ENCODE peak calls at places on chromosome 6, in six cellular contexts. T is cardiac muscle cell; F is CD8-positive, alpha-beta memory T cell; Q is stomach; S is heart left ventricle; K is IMR-90. W is an unnamed sample. For H3K4me1, the result is how much of the 10 kb centered on the place peaks cover.

GRCh38 chr6:137341721-137342195 is 122.6 kb upstream of the IFNGR1 start:
- DNase-seq in T (no peak), Q (peak), F (peak), S (no peak), K (no peak), W (no peak)

GRCh38 chr6:169885131-169885530 is 133.7 kb downstream of the ERMARD start:
- DNase-seq in K (no peak), S (no peak), T (no peak), Q (no peak), F (no peak), W (no peak)

GRCh38 chr6:111367393-111368088 is 115.5 kb downstream of the REV3L start:
- DNase-seq in Q (no peak), F (no peak), T (no peak), S (no peak), K (no peak), W (no peak)

GRCh38 chr6:136511921-136512320 is 38.3 kb downstream of the MAP7 start:
- DNase-seq in Q (peak), F (no peak), K (no peak), S (no peak), T (no peak), W (no peak)

GRCh38 chr6:168349718-168350117 is 30.1 kb upstream of the DACT2 start:
- DNase-seq in S (no peak), K (no peak), F (no peak), Q (no peak), T (no peak), W (no peak)

GRCh38 chr6:25456249-25456648 is 177.1 kb downstream of the CARMIL1 start:
- DNase-seq in F (no peak), K (no peak), T (no peak), Q (no peak), S (no peak), W (no peak)

GRCh38 chr6:36717871-36718540 is 20.4 kb downstream of the RAB44 start:
- DNase-seq in S (no peak), K (no peak), T (no peak), F (no peak), Q (no peak), W (no peak)

GRCh38 chr6:29965873-29966601 is 23.7 kb downstream of the HLA-A start:
- DNase-seq in K (peak), Q (peak), F (peak), S (peak), T (peak), W (peak)

GRCh38 chr6:160462551-160463109 is 114.5 kb downstream of the SLC22A3 start:
- DNase-seq in F (peak), T (no peak), S (no peak), Q (no peak), K (peak), W (no peak)

GRCh38 chr6:13300649-13301590 is 27.4 kb downstream of the TBC1D7 start:
- DNase-seq in K (no peak), T (no peak), S (no peak), F (no peak), Q (no peak), W (no peak)

GRCh38 chr6:27178001-27178730 is 69.3 kb upstream of the PRSS16 start:
- DNase-seq in T (peak), F (peak), S (peak), K (peak), Q (peak), W (peak)

GRCh38 chr6:144922120-144922722 is 637.1 kb downstream of the UTRN start:
- DNase-seq in Q (no peak), T (no peak), F (no peak), S (no peak), K (peak), W (no peak)

GRCh38 chr6:45801471-45802289 is 214.0 kb downstream of the CLIC5 start:
- DNase-seq in Q (no peak), F (no peak), S (no peak), T (no peak), K (no peak), W (no peak)

GRCh38 chr6:18121580-18122127 is 823 bp downstream of the NHLRC1 start:
- DNase-seq in Q (no peak), K (no peak), S (no peak), F (no peak), T (no peak), W (no peak)

DNA sequence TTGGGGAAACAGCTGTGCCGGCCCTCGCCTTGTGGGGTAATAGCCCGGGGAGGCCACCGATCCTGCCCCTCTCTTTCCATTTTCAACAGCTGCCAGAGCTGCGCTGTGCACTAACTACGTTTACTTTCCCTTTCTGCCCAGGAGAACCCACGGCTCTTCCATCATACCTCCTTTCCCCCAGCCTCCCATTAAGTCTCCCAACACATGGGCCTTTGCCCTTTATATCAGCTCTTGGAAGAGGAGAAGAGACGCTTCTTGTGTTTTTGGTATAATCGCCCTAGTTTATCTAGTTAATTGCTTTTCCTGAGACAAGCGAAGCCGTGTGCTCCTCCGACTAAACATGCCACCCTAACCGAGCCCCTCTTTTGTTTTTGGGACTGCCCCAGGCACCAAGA is 664 bp downstream of the UBR2 start:
- DNase-seq in K (no peak), F (no peak), S (no peak), Q (peak), T (no peak), W (no peak)
- H3K4me1 ChIP-seq in K (under half), F (under half), S (under half), Q (half or more), T (under half), W (under half)

GRCh38 chr6:133995296-133995695 is 42.3 kb downstream of the TBPL1 start:
- DNase-seq in K (peak), F (no peak), T (no peak), Q (no peak), S (no peak), W (no peak)
- H3K4me1 ChIP-seq in K (under half), F (under half), T (under half), Q (under half), S (under half), W (under half)

GRCh38 chr6:101113468-101114260 is 232.5 kb upstream of the ASCC3 start:
- DNase-seq in F (no peak), S (no peak), Q (no peak), T (no peak), K (no peak), W (no peak)

GRCh38 chr6:101116337-101116736 is 235.2 kb upstream of the ASCC3 start:
- DNase-seq in K (no peak), T (no peak), S (no peak), F (no peak), Q (no peak), W (no peak)

GRCh38 chr6:101110814-101111213 is 229.7 kb upstream of the ASCC3 start:
- DNase-seq in K (peak), T (no peak), F (no peak), S (no peak), Q (no peak), W (no peak)

GRCh38 chr6:101117397-101118185 is 236.5 kb upstream of the ASCC3 start:
- DNase-seq in K (no peak), T (peak), Q (no peak), F (no peak), S (no peak), W (no peak)

GRCh38 chr6:101114703-101115102 is 233.6 kb upstream of the ASCC3 start:
- DNase-seq in T (peak), Q (no peak), F (no peak), K (peak), S (no peak), W (no peak)
- H3K4me1 ChIP-seq in T (under half), Q (under half), F (under half), K (under half), S (under half), W (under half)

DNA sequence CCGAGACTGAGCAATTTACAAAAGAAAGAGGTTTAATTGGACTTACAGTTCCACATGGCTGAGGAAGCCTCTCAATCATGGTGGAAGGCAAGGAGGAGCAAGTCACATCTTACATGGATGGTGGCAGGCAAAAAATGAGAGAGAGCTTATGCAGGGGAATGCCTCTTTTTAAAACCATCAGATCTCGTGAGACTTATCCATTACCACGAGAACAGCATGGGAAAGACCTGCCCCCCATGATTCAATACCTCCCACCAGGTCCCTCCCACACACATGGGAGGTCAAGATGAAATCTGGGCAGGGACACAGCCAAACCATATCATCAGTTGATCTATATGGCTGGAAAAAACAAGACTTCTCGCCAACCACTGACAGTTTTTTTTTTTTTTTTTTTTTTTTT is 163.5 kb downstream of the GMPR start:
- DNase-seq in K (no peak), T (no peak), F (no peak), Q (no peak), S (no peak), W (no peak)
- H3K4me1 ChIP-seq in K (half or more), T (under half), F (under half), Q (half or more), S (under half), W (under half)